ENCODE peak calls at places on chromosomes 16 and 17, in five cellular contexts. O, F, P, Z and R are unnamed samples.
A peak's percentile ranks its signal among the peaks of the same experiment; 100 is the strongest.

GRCh38 chr17:46823657-46824056 is 5.2 kb upstream of the WNT3 start:
- DNase-seq in O (no peak), Z (no peak), F (no peak), P (no peak), R (no peak)

GRCh38 chr16:14487579-14487978 is 142.5 kb downstream of the PARN start:
- DNase-seq in Z (no peak), P (no peak), O (peak; percentile 70), F (no peak), R (no peak)

GRCh38 chr17:8402921-8403536 is 5.4 kb upstream of the RNF222 start:
- DNase-seq in O (no peak), Z (no peak), F (no peak), P (no peak), R (no peak)

GRCh38 chr17:6066183-6066948 is 3.8 kb upstream of the WSCD1 start:
- DNase-seq in Z (no peak), F (no peak), O (no peak), P (peak; percentile 18), R (no peak)

GRCh38 chr17:53687324-53687723 is 135.4 kb upstream of the KIF2B start:
- DNase-seq in Z (no peak), P (no peak), F (no peak), O (no peak), R (no peak)

GRCh38 chr17:65987988-65988387 is 203.9 kb downstream of the CEP112 start:
- DNase-seq in F (peak; percentile 26), O (no peak), P (no peak), Z (peak; percentile 4), R (peak; percentile 3)

GRCh38 chr17:14904406-14904805 is 360.7 kb downstream of the PMP22 start:
- DNase-seq in F (no peak), Z (no peak), O (no peak), P (no peak), R (no peak)

GRCh38 chr16:11610121-11610505 is 23.4 kb upstream of the LITAF start:
- DNase-seq in P (peak; percentile 62), F (no peak), O (no peak), Z (no peak), R (no peak)

GRCh38 chr16:47045023-47045422 is 71.5 kb upstream of the DNAJA2 start:
- DNase-seq in O (no peak), P (no peak), Z (no peak), F (no peak), R (no peak)

GRCh38 chr17:33653389-33653788 is 360.3 kb upstream of the ASIC2 start:
- DNase-seq in P (no peak), F (no peak), Z (no peak), O (no peak), R (no peak)

GRCh38 chr17:78324391-78325075 is 35.3 kb downstream of the SOCS3 start:
- DNase-seq in P (peak; percentile 95), Z (no peak), F (peak; percentile 70), O (peak; percentile 97), R (no peak)

GRCh38 chr17:2282297-2282873 is 21.2 kb downstream of the SMG6 start:
- DNase-seq in F (peak; percentile 13), P (no peak), Z (peak; percentile 48), O (no peak), R (no peak)

GRCh38 chr17:59641799-59642484 is 22.2 kb downstream of the CLTC start:
- DNase-seq in F (no peak), Z (no peak), P (no peak), O (no peak), R (no peak)

GRCh38 chr17:30340957-30341356 is 7.1 kb upstream of the TMIGD1 start:
- DNase-seq in P (no peak), O (no peak), Z (no peak), F (no peak), R (no peak)

GRCh38 chr16:13957197-13958078 is 37.5 kb downstream of the ERCC4 start:
- DNase-seq in P (peak; percentile 93), F (peak; percentile 83), O (no peak), Z (peak; percentile 79), R (peak; percentile 80)

GRCh38 chr17:43766413-43767052 is 7.9 kb upstream of the SOST start:
- DNase-seq in Z (peak; percentile 56), F (peak; percentile 55), P (no peak), O (no peak), R (no peak)

GRCh38 chr17:47280072-47280811 is 26.6 kb downstream of the ITGB3 start:
- DNase-seq in F (no peak), O (no peak), P (peak; percentile 90), Z (no peak), R (no peak)

GRCh38 chr17:42632949-42633444 is 23.5 kb downstream of the TUBG1 start:
- DNase-seq in O (no peak), F (peak; percentile 64), P (no peak), Z (no peak), R (peak; percentile 31)

GRCh38 chr17:44361292-44362055 is 2.2 kb downstream of the FAM171A2 start:
- DNase-seq in P (no peak), Z (no peak), O (no peak), F (no peak), R (no peak)

GRCh38 chr16:5025171-5025632 is 8.5 kb downstream of the NAGPA start:
- DNase-seq in O (no peak), P (no peak), Z (no peak), F (no peak), R (no peak)

GRCh38 chr16:4682616-4683254 is 10.6 kb upstream of the NUDT16L1 start:
- DNase-seq in P (peak; percentile 86), F (no peak), Z (no peak), O (no peak), R (no peak)

GRCh38 chr16:77840623-77841274 is 52.4 kb downstream of the VAT1L start:
- DNase-seq in O (no peak), Z (no peak), P (no peak), F (no peak), R (no peak)

GRCh38 chr17:28280826-28281225 is 38.2 kb upstream of the TMEM97 start:
- DNase-seq in O (no peak), P (no peak), F (no peak), Z (no peak), R (no peak)

GRCh38 chr17:283911-284675 is 68.5 kb downstream of the RPH3AL start:
- DNase-seq in Z (no peak), P (peak; percentile 32), F (no peak), O (no peak), R (no peak)

GRCh38 chr17:42781639-42782401 is 1.4 kb downstream of the WNK4 start:
- DNase-seq in O (no peak), F (no peak), Z (no peak), P (no peak), R (no peak)

GRCh38 chr17:64256913-64257807 is 5.9 kb downstream of the TEX2 start:
- DNase-seq in Z (peak; percentile 63), O (no peak), F (no peak), P (no peak), R (no peak)

GRCh38 chr16:73354426-73354825 is 306.5 kb upstream of the ZFHX3 start:
- DNase-seq in P (no peak), O (no peak), Z (no peak), F (no peak), R (no peak)

GRCh38 chr16:30786115-30786935 is 680 bp downstream of the ZNF629 start:
- DNase-seq in P (no peak), F (peak; percentile 35), O (no peak), Z (peak; percentile 66), R (no peak)

GRCh38 chr17:57806083-57806830 is 43.6 kb downstream of the MRPS23 start:
- DNase-seq in O (peak; percentile 66), P (no peak), F (no peak), Z (no peak), R (no peak)

GRCh38 chr17:50459081-50459676 is 9.5 kb downstream of the CHAD start:
- DNase-seq in Z (no peak), P (no peak), F (no peak), O (no peak), R (peak; percentile 57)

GRCh38 chr17:15261063-15261817 is 3.9 kb downstream of the PMP22 start:
- DNase-seq in P (peak; percentile 84), F (peak; percentile 38), Z (no peak), O (peak; percentile 91), R (no peak)

GRCh38 chr17:61410100-61410551 is 10.5 kb downstream of the TBX2 start:
- DNase-seq in F (no peak), Z (no peak), O (no peak), P (peak; percentile 74), R (no peak)
- H3K27ac ChIP-seq in F (no peak overlapping the region), Z (peak overlapping the region; percentile 14), O (peak overlapping the region; percentile 93), P (peak overlapping the region; percentile 93), R (no peak overlapping the region)

DNA sequence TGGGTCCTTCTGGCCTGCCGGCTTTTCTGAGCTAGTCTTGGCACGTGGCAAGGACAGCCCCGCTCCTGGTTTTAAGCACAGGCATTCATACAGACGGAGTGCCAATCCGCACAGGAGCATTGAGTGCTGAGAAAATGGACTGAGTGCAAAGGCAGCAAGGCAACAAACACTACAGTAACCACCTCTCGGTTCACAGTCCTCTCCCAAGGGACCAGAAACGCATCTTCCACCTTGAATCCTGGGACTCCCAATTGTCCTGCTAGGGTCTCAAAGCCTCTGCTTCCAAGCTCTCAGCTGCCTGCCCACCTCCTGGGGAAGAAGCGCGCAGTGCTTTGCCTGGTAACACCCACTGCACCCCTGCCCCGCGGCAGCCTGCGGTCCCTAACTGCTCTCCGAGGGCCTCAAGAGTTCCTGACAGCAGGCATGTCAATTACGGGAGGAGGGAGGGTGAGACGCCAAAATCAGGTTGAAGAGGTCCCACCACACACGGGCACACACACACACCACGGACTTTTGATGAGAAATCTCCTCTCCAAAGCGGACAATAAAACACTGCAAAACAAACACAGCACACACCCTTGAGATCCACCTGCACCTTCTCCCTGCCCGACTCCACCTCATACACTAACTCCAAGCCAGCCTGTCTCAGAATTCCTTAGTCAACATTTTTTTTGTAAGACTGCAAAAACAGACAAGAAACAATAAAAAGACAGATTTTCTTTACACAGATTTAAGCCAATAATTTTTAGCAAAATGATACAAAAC is 15.0 kb downstream of the SLC16A3 start:
- DNase-seq in F (no peak), Z (no peak), O (no peak), P (no peak), R (no peak)
- H3K27ac ChIP-seq in F (no peak overlapping the region), Z (peak overlapping the region; percentile 99), O (peak overlapping the region; percentile 82), P (peak overlapping the region; percentile 41), R (peak overlapping the region; percentile 91)

GRCh38 chr17:81254955-81255717 is 16.0 kb downstream of the NDUFAF8 start:
- DNase-seq in O (peak; percentile 93), P (peak; percentile 95), Z (peak; percentile 82), F (peak; percentile 91), R (peak; percentile 12)
- H3K27ac ChIP-seq in O (peak overlapping the region; percentile 91), P (peak overlapping the region; percentile 65), Z (peak overlapping the region; percentile 91), F (no peak overlapping the region), R (no peak overlapping the region)

DNA sequence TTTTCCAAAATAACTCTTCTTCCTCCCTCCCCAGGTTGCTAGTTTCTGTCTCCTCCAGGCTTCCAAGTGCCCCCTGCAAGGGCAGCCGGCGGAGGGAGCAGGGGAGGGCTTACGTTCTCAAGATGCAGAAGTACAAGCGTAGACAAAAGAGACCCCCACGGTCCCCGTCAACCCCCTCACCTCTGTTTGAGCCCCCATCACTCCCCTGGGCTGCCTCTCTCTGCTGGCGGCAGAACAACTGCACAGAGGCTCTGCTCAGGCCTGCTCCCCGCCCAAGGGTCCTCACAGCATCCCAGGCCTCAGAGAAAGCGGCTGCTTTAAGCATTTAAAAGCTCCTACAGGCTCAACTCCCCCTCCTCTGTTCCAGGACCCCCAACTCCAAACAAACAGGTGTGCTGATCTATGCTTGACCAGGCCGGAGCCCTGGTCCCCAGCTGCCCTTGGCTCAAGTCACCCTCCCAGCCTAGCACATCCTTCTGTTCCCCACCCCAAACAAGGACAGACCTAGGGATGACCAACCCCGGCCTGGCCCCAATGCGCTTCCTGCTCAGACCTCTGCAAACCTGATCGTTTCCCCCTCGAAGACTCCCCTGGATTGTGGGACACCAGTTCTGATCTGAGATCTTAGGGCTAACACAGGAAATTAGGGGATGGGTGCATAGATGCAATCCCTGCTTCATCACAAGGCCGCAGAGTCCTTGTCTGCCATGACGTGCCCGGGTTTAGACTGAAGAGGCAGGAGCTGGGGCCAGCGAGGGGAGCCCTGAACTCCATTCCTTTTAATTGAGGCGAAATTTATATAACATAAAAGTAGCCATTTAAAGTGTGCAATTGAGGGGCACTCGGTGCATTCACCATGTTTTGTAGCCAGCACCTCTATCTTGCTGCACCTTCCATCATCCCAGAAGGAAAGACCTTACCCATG is 17.2 kb upstream of the RBFOX3 start:
- DNase-seq in P (peak; percentile 43), Z (no peak), F (no peak), O (peak; percentile 91), R (no peak)
- H3K27ac ChIP-seq in P (no peak overlapping the region), Z (no peak overlapping the region), F (no peak overlapping the region), O (no peak overlapping the region), R (no peak overlapping the region)